ENCODE peak calls at places on chromosome 13, in ten cellular contexts. V is cardiac fibroblast, L is IMR-90, F is thoracic aorta, K is AG10803, X is prostate gland, Z is body of pancreas, S is PC-9, G is tibial nerve, B is AG09309. E is an unnamed sample.

GRCh38 chr13:47564041-47564440 is 437.0 kb downstream of the SUCLA2 start:
- DNase-seq in K (no peak), V (no peak), L (no peak), F (no peak), G (no peak), X (no peak), B (no peak), S (no peak), Z (no peak), E (no peak)

GRCh38 chr13:113533441-113533840 is 42.9 kb upstream of the DCUN1D2 start:
- DNase-seq in V (no peak), S (peak), K (peak), L (peak), X (peak), B (no peak), Z (no peak), F (no peak), G (no peak), E (no peak)

GRCh38 chr13:51823861-51824260 is 19.9 kb upstream of the DHRS12 start:
- DNase-seq in B (no peak), S (no peak), F (no peak), G (no peak), X (no peak), Z (no peak), L (no peak), K (no peak), V (peak), E (no peak)

GRCh38 chr13:50209646-50210045 is 194.4 kb downstream of the KCNRG start:
- DNase-seq in Z (no peak), X (no peak), B (no peak), S (no peak), G (no peak), L (no peak), K (no peak), F (no peak), V (peak), E (no peak)

GRCh38 chr13:29753593-29754485 is 96.6 kb downstream of the UBL3 start:
- DNase-seq in F (no peak), K (peak), G (no peak), S (no peak), X (no peak), B (no peak), L (peak), V (no peak), Z (no peak), E (no peak)

GRCh38 chr13:30880756-30881155 is 25.3 kb upstream of the MEDAG start:
- DNase-seq in V (peak), Z (no peak), B (peak), G (peak), S (no peak), F (no peak), L (peak), X (no peak), K (peak), E (peak)

GRCh38 chr13:91540157-91540736 is 141.8 kb downstream of the GPC5 start:
- DNase-seq in Z (no peak), K (no peak), B (no peak), G (no peak), L (no peak), S (no peak), X (no peak), V (no peak), F (no peak), E (no peak)

GRCh38 chr13:51494151-51494550 is 41.3 kb upstream of the INTS6 start:
- DNase-seq in B (no peak), F (no peak), Z (no peak), L (peak), S (no peak), X (no peak), K (peak), G (no peak), V (peak), E (peak)

GRCh38 chr13:51000576-51001260 is 91.1 kb downstream of the RNASEH2B start:
- DNase-seq in L (peak), V (peak), G (peak), B (peak), F (no peak), K (peak), S (no peak), Z (peak), X (peak), E (peak)

GRCh38 chr13:93227906-93228801 is 1.5 kb downstream of the GPC6 start:
- DNase-seq in K (peak), G (peak), Z (peak), X (peak), V (peak), S (no peak), B (peak), F (no peak), L (peak), E (peak)

GRCh38 chr13:72255908-72256307 is 388.9 kb upstream of the DACH1 start:
- DNase-seq in B (no peak), Z (peak), V (peak), F (no peak), G (no peak), K (peak), S (no peak), X (peak), L (no peak), E (peak)

GRCh38 chr13:73520566-73521290 is 461.9 kb downstream of the KLF5 start:
- DNase-seq in Z (no peak), V (no peak), L (no peak), G (no peak), S (no peak), F (no peak), B (no peak), X (no peak), K (no peak), E (no peak)

GRCh38 chr13:102598061-102598460 is 1.3 kb downstream of the TPP2 start:
- DNase-seq in V (peak), L (peak), B (no peak), F (no peak), S (no peak), G (no peak), Z (no peak), X (no peak), K (no peak), E (no peak)

GRCh38 chr13:102596147-102597028 is at the start of gene TPP2:
- DNase-seq in L (peak), Z (peak), B (peak), S (peak), K (peak), G (peak), X (peak), V (peak), F (peak), E (peak)

GRCh38 chr13:102597029-102598015 is 536 bp downstream of the TPP2 start:
- DNase-seq in K (peak), F (no peak), V (peak), B (no peak), L (peak), S (no peak), Z (peak), G (no peak), X (no peak), E (no peak)

GRCh38 chr13:102599451-102600012 is 2.7 kb downstream of the TPP2 start:
- DNase-seq in X (no peak), K (no peak), G (no peak), V (no peak), Z (no peak), S (no peak), F (no peak), L (no peak), B (no peak), E (no peak)
- H3K4me3 ChIP-seq in X (no peak), K (no peak), G (no peak), V (no peak), Z (no peak), S (no peak), F (no peak), L (no peak), B (no peak), E (no peak)

GRCh38 chr13:70571221-70571620 is 463.0 kb upstream of the KLHL1 start:
- DNase-seq in B (no peak), L (no peak), X (no peak), K (no peak), V (no peak), G (no peak), F (no peak), S (no peak), Z (no peak), E (no peak)

DNA sequence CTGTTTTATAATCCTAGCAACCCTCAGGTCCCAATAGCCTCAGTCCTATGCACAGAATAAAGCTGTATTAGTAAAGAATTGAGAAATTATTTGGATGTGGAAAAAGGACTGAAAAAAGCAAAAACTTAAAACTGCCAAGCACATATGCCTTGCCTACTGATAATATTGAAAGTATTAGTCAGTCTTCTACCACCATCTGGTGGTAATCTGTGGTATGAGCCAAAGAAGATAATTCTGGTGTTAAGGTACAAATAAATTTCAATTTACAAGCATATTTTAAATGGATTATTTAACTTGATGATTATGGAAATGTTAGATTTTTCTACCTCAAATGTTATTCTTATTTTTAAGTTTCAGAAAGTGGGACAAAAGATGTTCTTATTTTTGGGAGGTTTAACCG is 460.3 kb upstream of the KLHL1 start:
- DNase-seq in B (no peak), F (no peak), V (peak), K (peak), X (peak), S (no peak), Z (no peak), L (peak), G (peak), E (peak)
- TF ChIP-seq CTCF in B (peak), F (peak), V (peak), K (peak), X (peak), S (peak), Z (peak), L (peak), G (peak), E (peak)

GRCh38 chr13:19991531-19991930 is 33.0 kb downstream of the ZMYM2 start:
- DNase-seq in L (no peak), G (no peak), S (no peak), K (no peak), B (no peak), F (no peak), X (no peak), Z (no peak), V (no peak), E (no peak)

GRCh38 chr13:19998960-19999359 is 40.4 kb downstream of the ZMYM2 start:
- DNase-seq in V (no peak), S (no peak), Z (no peak), K (no peak), F (no peak), G (no peak), L (no peak), B (no peak), X (no peak), E (no peak)

DNA sequence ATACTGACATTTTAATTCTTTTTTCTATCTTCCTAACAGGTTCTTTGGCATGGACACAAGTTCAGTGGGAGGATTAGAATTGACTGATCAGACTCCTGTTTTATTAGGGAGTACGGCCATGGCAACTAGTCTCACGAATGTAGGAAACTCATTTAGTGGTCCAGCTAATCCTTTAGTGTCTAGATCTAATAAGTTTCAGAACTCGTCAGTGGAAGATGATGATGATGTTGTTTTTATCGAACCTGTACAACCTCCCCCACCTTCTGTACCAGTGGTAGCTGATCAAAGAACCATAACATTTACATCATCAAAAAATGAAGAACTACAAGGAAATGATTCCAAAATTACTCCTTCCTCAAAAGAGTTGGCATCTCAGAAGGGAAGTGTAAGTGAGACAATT is 34.5 kb downstream of the ZMYM2 start:
- DNase-seq in V (no peak), F (no peak), Z (no peak), K (no peak), S (no peak), B (no peak), X (no peak), G (no peak), L (no peak), E (no peak)
- H3K4me3 ChIP-seq in V (no peak), F (no peak), Z (no peak), K (no peak), S (no peak), B (no peak), X (no peak), G (no peak), L (no peak), E (no peak)

DNA sequence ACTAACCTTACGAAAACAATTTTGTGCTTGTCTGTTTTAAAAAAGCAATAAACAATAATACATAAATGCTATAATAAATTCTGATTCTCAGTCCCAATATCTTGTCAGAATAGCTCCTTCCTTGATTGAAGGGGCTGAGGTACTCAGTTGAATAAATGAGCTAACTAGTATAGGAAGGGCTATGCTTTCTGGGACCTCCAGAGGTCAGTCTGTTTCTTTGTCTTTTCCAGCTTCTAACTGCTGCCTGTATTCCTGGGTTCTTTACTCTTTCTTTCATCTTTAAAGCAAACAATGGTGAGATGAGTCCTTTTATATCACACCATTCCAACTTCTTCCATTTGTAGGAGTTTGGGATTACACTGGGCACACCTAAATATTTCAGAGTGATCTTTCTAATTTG is 1297.0 kb upstream of the ATXN8OS start:
- DNase-seq in X (no peak), F (no peak), K (no peak), B (no peak), Z (no peak), L (no peak), V (no peak), S (no peak), G (no peak), E (no peak)
- TF ChIP-seq CTCF in X (no peak), F (no peak), K (no peak), B (no peak), Z (no peak), L (no peak), V (no peak), S (no peak), G (no peak), E (no peak)

GRCh38 chr13:97246596-97246995 is 24.5 kb downstream of the MBNL2 start:
- DNase-seq in B (no peak), K (no peak), S (no peak), G (no peak), L (no peak), Z (no peak), F (no peak), X (no peak), V (no peak), E (no peak)
- H3K4me3 ChIP-seq in B (no peak), K (peak), S (no peak), G (peak), L (peak), Z (no peak), F (peak), X (no peak), V (no peak), E (peak)

DNA sequence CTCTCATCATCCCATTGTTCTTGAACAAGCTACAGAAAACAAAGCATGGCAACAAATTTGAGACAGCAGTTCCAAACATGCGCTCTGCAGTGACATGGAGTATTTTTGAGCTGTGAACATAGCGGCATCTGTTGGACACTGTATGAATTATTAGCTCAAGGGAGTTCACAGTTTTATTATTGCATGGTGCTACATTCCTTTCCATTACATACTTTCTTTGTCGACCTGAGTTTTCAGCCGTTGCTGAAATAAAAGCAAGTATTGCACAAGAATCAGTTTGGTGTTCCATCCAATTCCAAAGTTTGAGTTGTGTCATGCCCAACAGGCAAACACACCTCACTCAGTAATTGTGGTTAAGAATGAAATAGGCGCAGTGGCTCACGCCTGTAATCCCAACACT is 30.1 kb upstream of the METTL21C start:
- DNase-seq in V (peak), X (no peak), Z (no peak), S (peak), G (no peak), F (no peak), K (peak), B (peak), L (peak), E (peak)
- TF ChIP-seq CTCF in V (peak), X (peak), Z (peak), S (peak), G (no peak), F (peak), K (peak), B (peak), L (peak), E (peak)

DNA sequence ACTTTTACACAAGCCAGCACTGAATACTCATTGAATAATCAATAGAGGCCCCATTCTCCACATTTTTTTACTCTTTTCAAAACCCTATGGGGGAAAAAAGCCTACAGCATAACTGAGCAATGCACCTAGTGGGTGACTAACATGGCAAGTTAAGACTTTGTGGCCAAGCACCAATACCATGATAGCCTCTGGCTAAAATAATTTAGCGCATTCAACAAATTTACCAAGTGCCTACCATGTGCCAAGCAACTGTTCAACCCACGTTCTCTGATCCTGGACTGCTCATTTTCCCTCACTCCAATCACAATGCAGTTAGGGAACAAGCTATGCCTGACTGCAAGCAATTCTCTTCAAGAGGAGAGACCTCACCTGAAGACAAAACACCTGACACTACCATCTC is 3.0 kb downstream of the ANKRD10 start:
- DNase-seq in G (no peak), F (no peak), S (peak), L (peak), X (no peak), Z (no peak), V (no peak), K (no peak), B (no peak), E (no peak)
- H3K4me3 ChIP-seq in G (no peak), F (peak), S (peak), L (no peak), X (no peak), Z (no peak), V (no peak), K (no peak), B (no peak), E (no peak)

DNA sequence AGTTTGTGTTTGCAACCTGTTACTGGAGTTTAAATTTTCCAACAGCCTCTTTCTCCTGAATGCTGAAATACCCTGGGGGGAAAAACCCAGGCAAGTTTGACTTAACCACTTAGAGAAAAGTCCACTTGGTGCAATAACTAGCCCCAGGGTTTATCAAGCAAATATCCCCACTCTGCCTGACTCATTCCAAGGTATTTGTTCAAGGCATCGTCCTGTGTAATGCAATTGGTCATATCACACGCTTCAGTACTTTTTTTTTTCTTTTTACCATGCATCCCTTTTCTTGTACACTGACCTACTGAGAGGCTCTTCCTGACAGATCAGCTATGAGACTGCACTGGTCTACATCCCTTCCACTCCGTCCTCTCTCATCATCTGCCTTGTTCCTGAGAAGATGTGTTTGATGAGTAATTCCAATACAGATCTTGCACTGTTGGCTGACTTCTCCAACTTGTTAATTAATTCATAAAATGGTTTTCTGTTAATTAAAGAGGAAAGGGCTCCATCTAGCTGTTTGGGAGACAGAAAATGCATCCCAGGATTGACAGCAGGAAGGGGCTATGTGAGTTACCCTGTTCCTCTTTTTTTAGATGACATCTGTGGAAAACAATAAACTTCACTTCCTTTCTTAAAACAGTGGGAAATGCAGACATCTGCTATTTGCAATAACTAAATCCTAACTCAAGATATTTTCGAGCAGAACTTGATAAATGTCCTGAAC is 212.6 kb upstream of the IRS2 start:
- DNase-seq in G (no peak), Z (no peak), X (no peak), K (peak), V (peak), L (peak), F (no peak), B (peak), S (peak), E (peak)
- TF ChIP-seq CTCF in G (no peak), Z (no peak), X (no peak), K (no peak), V (no peak), L (no peak), F (no peak), B (no peak), S (peak), E (no peak)

E was measured in foreskin fibroblast.